ENCODE peak calls at places on chromosomes 7 and 10, in seven cellular contexts. One of them, this sample, is unnamed.

GRCh38 chr7:23680417-23681405 is 712 bp downstream of the FAM221A start:
- DNase-seq in neural crest cell: peak
- DNase-seq in fibroblast of mammary gland: peak
- DNase-seq in breast epithelium: peak
- DNase-seq in right lobe of liver: peak
- DNase-seq in pancreas: peak
- DNase-seq in GM12865: peak
- DNase-seq in this sample: no peak

GRCh38 chr10:61733358-61733940 is 70.7 kb downstream of the CABCOCO1 start:
- DNase-seq in neural crest cell: peak
- DNase-seq in fibroblast of mammary gland: peak
- DNase-seq in breast epithelium: no peak
- DNase-seq in right lobe of liver: no peak
- DNase-seq in pancreas: no peak
- DNase-seq in GM12865: peak
- DNase-seq in this sample: no peak

GRCh38 chr10:124367936-124368335 is 50.8 kb downstream of the OAT start:
- DNase-seq in neural crest cell: no peak
- DNase-seq in fibroblast of mammary gland: no peak
- DNase-seq in breast epithelium: no peak
- DNase-seq in right lobe of liver: no peak
- DNase-seq in pancreas: no peak
- DNase-seq in GM12865: no peak
- DNase-seq in this sample: no peak

GRCh38 chr10:11396311-11396960 is 215.0 kb downstream of the USP6NL start:
- DNase-seq in neural crest cell: no peak
- DNase-seq in fibroblast of mammary gland: no peak
- DNase-seq in breast epithelium: no peak
- DNase-seq in right lobe of liver: no peak
- DNase-seq in pancreas: no peak
- DNase-seq in GM12865: no peak
- DNase-seq in this sample: no peak

GRCh38 chr7:1068013-1068412 is 19.9 kb upstream of the GPER1 start:
- DNase-seq in neural crest cell: no peak
- DNase-seq in fibroblast of mammary gland: no peak
- DNase-seq in breast epithelium: no peak
- DNase-seq in right lobe of liver: no peak
- DNase-seq in pancreas: no peak
- DNase-seq in GM12865: no peak
- DNase-seq in this sample: no peak

GRCh38 chr10:6390213-6390612 is 187.5 kb downstream of the PFKFB3 start:
- DNase-seq in neural crest cell: no peak
- DNase-seq in fibroblast of mammary gland: no peak
- DNase-seq in breast epithelium: no peak
- DNase-seq in right lobe of liver: no peak
- DNase-seq in pancreas: no peak
- DNase-seq in GM12865: no peak
- DNase-seq in this sample: no peak

GRCh38 chr10:45375716-45376231 is 1.8 kb downstream of the ALOX5 start:
- DNase-seq in neural crest cell: no peak
- DNase-seq in fibroblast of mammary gland: no peak
- DNase-seq in breast epithelium: no peak
- DNase-seq in right lobe of liver: no peak
- DNase-seq in pancreas: no peak
- DNase-seq in GM12865: peak
- DNase-seq in this sample: no peak

GRCh38 chr7:138142583-138143201 is 66.4 kb downstream of the AKR1D1 start:
- DNase-seq in neural crest cell: no peak
- DNase-seq in fibroblast of mammary gland: no peak
- DNase-seq in breast epithelium: no peak
- DNase-seq in right lobe of liver: no peak
- DNase-seq in pancreas: no peak
- DNase-seq in GM12865: no peak
- DNase-seq in this sample: no peak

GRCh38 chr10:11670311-11670825 is 58.9 kb upstream of the USP6NL start:
- DNase-seq in neural crest cell: no peak
- DNase-seq in fibroblast of mammary gland: no peak
- DNase-seq in breast epithelium: no peak
- DNase-seq in right lobe of liver: no peak
- DNase-seq in pancreas: no peak
- DNase-seq in GM12865: no peak
- DNase-seq in this sample: no peak

GRCh38 chr10:369441-370221 is 234.4 kb downstream of the ZMYND11 start:
- DNase-seq in neural crest cell: no peak
- DNase-seq in fibroblast of mammary gland: peak
- DNase-seq in breast epithelium: no peak
- DNase-seq in right lobe of liver: no peak
- DNase-seq in pancreas: no peak
- DNase-seq in GM12865: no peak
- DNase-seq in this sample: no peak

GRCh38 chr10:83605783-83606182 is 533.5 kb upstream of the GHITM start:
- DNase-seq in neural crest cell: no peak
- DNase-seq in fibroblast of mammary gland: no peak
- DNase-seq in breast epithelium: no peak
- DNase-seq in right lobe of liver: no peak
- DNase-seq in pancreas: no peak
- DNase-seq in GM12865: no peak
- DNase-seq in this sample: no peak

GRCh38 chr7:11153694-11154093 is 180.0 kb downstream of the PHF14 start:
- DNase-seq in neural crest cell: no peak
- DNase-seq in fibroblast of mammary gland: no peak
- DNase-seq in breast epithelium: no peak
- DNase-seq in right lobe of liver: no peak
- DNase-seq in pancreas: no peak
- DNase-seq in GM12865: no peak
- DNase-seq in this sample: no peak
- TF ChIP-seq CTCF in neural crest cell: no peak
- TF ChIP-seq CTCF in fibroblast of mammary gland: no peak
- TF ChIP-seq CTCF in breast epithelium: no peak
- TF ChIP-seq CTCF in right lobe of liver: peak
- TF ChIP-seq CTCF in pancreas: no peak
- TF ChIP-seq CTCF in GM12865: no peak
- TF ChIP-seq CTCF in this sample: no peak

GRCh38 chr7:132542895-132543294 is 33.4 kb downstream of the PLXNA4 start:
- DNase-seq in neural crest cell: no peak
- DNase-seq in fibroblast of mammary gland: no peak
- DNase-seq in breast epithelium: no peak
- DNase-seq in right lobe of liver: no peak
- DNase-seq in pancreas: no peak
- DNase-seq in GM12865: no peak
- DNase-seq in this sample: no peak

GRCh38 chr7:132544025-132544424 is 32.2 kb downstream of the PLXNA4 start:
- DNase-seq in neural crest cell: no peak
- DNase-seq in fibroblast of mammary gland: no peak
- DNase-seq in breast epithelium: no peak
- DNase-seq in right lobe of liver: no peak
- DNase-seq in pancreas: no peak
- DNase-seq in GM12865: no peak
- DNase-seq in this sample: no peak

GRCh38 chr7:132544999-132545398 is 31.3 kb downstream of the PLXNA4 start:
- DNase-seq in neural crest cell: no peak
- DNase-seq in fibroblast of mammary gland: no peak
- DNase-seq in breast epithelium: no peak
- DNase-seq in right lobe of liver: no peak
- DNase-seq in pancreas: no peak
- DNase-seq in GM12865: no peak
- DNase-seq in this sample: no peak

GRCh38 chr7:132545756-132546155 is 30.5 kb downstream of the PLXNA4 start:
- DNase-seq in neural crest cell: no peak
- DNase-seq in fibroblast of mammary gland: peak
- DNase-seq in breast epithelium: no peak
- DNase-seq in right lobe of liver: no peak
- DNase-seq in pancreas: no peak
- DNase-seq in GM12865: no peak
- DNase-seq in this sample: no peak

DNA sequence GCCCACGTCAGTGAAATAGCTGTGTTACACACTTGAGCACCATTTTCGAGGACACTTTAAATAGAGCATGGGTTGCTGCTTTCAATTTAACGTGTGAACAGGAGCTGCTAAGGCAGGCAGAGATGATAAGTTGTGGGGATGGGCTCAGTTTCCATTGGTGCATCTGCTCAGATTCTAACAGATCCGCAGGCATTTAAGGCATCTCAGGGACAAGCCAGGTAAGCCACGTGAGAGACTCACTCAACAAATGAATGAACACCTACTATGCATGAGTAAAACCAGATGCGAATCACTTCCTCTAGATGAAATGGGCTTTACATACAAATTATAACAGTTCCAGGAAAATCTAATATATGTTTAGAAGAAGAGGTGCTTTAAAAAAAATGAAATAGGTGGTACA is 34.6 kb downstream of the PLXNA4 start:
- DNase-seq in neural crest cell: no peak
- DNase-seq in fibroblast of mammary gland: no peak
- DNase-seq in breast epithelium: no peak
- DNase-seq in right lobe of liver: no peak
- DNase-seq in pancreas: no peak
- DNase-seq in GM12865: no peak
- DNase-seq in this sample: no peak
- TF ChIP-seq CTCF in neural crest cell: no peak
- TF ChIP-seq CTCF in fibroblast of mammary gland: no peak
- TF ChIP-seq CTCF in breast epithelium: no peak
- TF ChIP-seq CTCF in right lobe of liver: no peak
- TF ChIP-seq CTCF in pancreas: no peak
- TF ChIP-seq CTCF in GM12865: no peak
- TF ChIP-seq CTCF in this sample: no peak

GRCh38 chr10:104577171-104577570 is 63.9 kb upstream of the SORCS3 start:
- DNase-seq in neural crest cell: no peak
- DNase-seq in fibroblast of mammary gland: no peak
- DNase-seq in breast epithelium: no peak
- DNase-seq in right lobe of liver: no peak
- DNase-seq in pancreas: no peak
- DNase-seq in GM12865: no peak
- DNase-seq in this sample: no peak

GRCh38 chr10:104580321-104580720 is 60.8 kb upstream of the SORCS3 start:
- DNase-seq in neural crest cell: no peak
- DNase-seq in fibroblast of mammary gland: peak
- DNase-seq in breast epithelium: no peak
- DNase-seq in right lobe of liver: no peak
- DNase-seq in pancreas: no peak
- DNase-seq in GM12865: no peak
- DNase-seq in this sample: no peak

GRCh38 chr10:104576611-104577010 is 64.5 kb upstream of the SORCS3 start:
- DNase-seq in neural crest cell: no peak
- DNase-seq in fibroblast of mammary gland: no peak
- DNase-seq in breast epithelium: no peak
- DNase-seq in right lobe of liver: no peak
- DNase-seq in pancreas: no peak
- DNase-seq in GM12865: no peak
- DNase-seq in this sample: no peak

GRCh38 chr10:104580774-104581675 is 60.1 kb upstream of the SORCS3 start:
- DNase-seq in neural crest cell: peak
- DNase-seq in fibroblast of mammary gland: peak
- DNase-seq in breast epithelium: peak
- DNase-seq in right lobe of liver: peak
- DNase-seq in pancreas: peak
- DNase-seq in GM12865: peak
- DNase-seq in this sample: peak

GRCh38 chr10:104577861-104578480 is 63.1 kb upstream of the SORCS3 start:
- DNase-seq in neural crest cell: no peak
- DNase-seq in fibroblast of mammary gland: no peak
- DNase-seq in breast epithelium: no peak
- DNase-seq in right lobe of liver: no peak
- DNase-seq in pancreas: no peak
- DNase-seq in GM12865: no peak
- DNase-seq in this sample: no peak
- TF ChIP-seq CTCF in neural crest cell: no peak
- TF ChIP-seq CTCF in fibroblast of mammary gland: no peak
- TF ChIP-seq CTCF in breast epithelium: no peak
- TF ChIP-seq CTCF in right lobe of liver: no peak
- TF ChIP-seq CTCF in pancreas: no peak
- TF ChIP-seq CTCF in GM12865: no peak
- TF ChIP-seq CTCF in this sample: no peak

DNA sequence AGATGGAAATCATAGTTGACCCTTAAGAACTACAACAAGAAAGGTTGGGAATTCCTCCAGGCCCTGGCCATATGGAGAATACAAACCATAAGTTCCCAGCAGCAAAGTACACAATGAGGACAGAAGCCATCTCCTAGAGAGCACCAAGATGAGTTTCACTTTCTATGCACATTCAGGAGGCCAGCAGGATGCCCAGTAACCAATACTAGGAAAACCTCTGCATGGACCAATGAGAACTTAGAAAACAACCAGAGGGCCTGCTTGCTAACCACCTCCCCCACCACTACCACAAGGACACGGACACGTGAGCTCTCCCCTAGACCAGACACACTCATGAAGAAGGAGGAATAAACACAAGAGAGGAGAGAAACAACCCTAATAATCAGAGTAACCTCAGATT is 56.3 kb downstream of the IFIT5 start:
- DNase-seq in neural crest cell: no peak
- DNase-seq in fibroblast of mammary gland: no peak
- DNase-seq in breast epithelium: no peak
- DNase-seq in right lobe of liver: no peak
- DNase-seq in pancreas: no peak
- DNase-seq in GM12865: no peak
- DNase-seq in this sample: no peak
- TF ChIP-seq CTCF in neural crest cell: no peak
- TF ChIP-seq CTCF in fibroblast of mammary gland: no peak
- TF ChIP-seq CTCF in breast epithelium: no peak
- TF ChIP-seq CTCF in right lobe of liver: no peak
- TF ChIP-seq CTCF in pancreas: no peak
- TF ChIP-seq CTCF in GM12865: no peak
- TF ChIP-seq CTCF in this sample: no peak

GRCh38 chr7:40470817-40471216 is 336.0 kb downstream of the SUGCT start:
- DNase-seq in neural crest cell: no peak
- DNase-seq in fibroblast of mammary gland: no peak
- DNase-seq in breast epithelium: no peak
- DNase-seq in right lobe of liver: no peak
- DNase-seq in pancreas: no peak
- DNase-seq in GM12865: no peak
- DNase-seq in this sample: no peak

GRCh38 chr7:40474790-40475680 is 340.2 kb downstream of the SUGCT start:
- DNase-seq in neural crest cell: no peak
- DNase-seq in fibroblast of mammary gland: no peak
- DNase-seq in breast epithelium: no peak
- DNase-seq in right lobe of liver: no peak
- DNase-seq in pancreas: no peak
- DNase-seq in GM12865: peak
- DNase-seq in this sample: no peak

GRCh38 chr7:40471891-40472290 is 337.1 kb downstream of the SUGCT start:
- DNase-seq in neural crest cell: no peak
- DNase-seq in fibroblast of mammary gland: no peak
- DNase-seq in breast epithelium: no peak
- DNase-seq in right lobe of liver: no peak
- DNase-seq in pancreas: no peak
- DNase-seq in GM12865: no peak
- DNase-seq in this sample: no peak

GRCh38 chr7:40477094-40477493 is 342.3 kb downstream of the SUGCT start:
- DNase-seq in neural crest cell: no peak
- DNase-seq in fibroblast of mammary gland: no peak
- DNase-seq in breast epithelium: no peak
- DNase-seq in right lobe of liver: no peak
- DNase-seq in pancreas: no peak
- DNase-seq in GM12865: no peak
- DNase-seq in this sample: no peak

GRCh38 chr7:40475681-40475982 is 340.8 kb downstream of the SUGCT start:
- DNase-seq in neural crest cell: no peak
- DNase-seq in fibroblast of mammary gland: no peak
- DNase-seq in breast epithelium: no peak
- DNase-seq in right lobe of liver: no peak
- DNase-seq in pancreas: no peak
- DNase-seq in GM12865: no peak
- DNase-seq in this sample: no peak
- TF ChIP-seq CTCF in neural crest cell: no peak
- TF ChIP-seq CTCF in fibroblast of mammary gland: no peak
- TF ChIP-seq CTCF in breast epithelium: no peak
- TF ChIP-seq CTCF in right lobe of liver: no peak
- TF ChIP-seq CTCF in pancreas: no peak
- TF ChIP-seq CTCF in GM12865: no peak
- TF ChIP-seq CTCF in this sample: no peak

GRCh38 chr10:90787906-90788491 is 69.8 kb downstream of the HTR7 start:
- DNase-seq in neural crest cell: peak
- DNase-seq in fibroblast of mammary gland: peak
- DNase-seq in breast epithelium: no peak
- DNase-seq in right lobe of liver: no peak
- DNase-seq in pancreas: no peak
- DNase-seq in GM12865: peak
- DNase-seq in this sample: no peak
- TF ChIP-seq CTCF in neural crest cell: peak
- TF ChIP-seq CTCF in fibroblast of mammary gland: peak
- TF ChIP-seq CTCF in breast epithelium: no peak
- TF ChIP-seq CTCF in right lobe of liver: peak
- TF ChIP-seq CTCF in pancreas: peak
- TF ChIP-seq CTCF in GM12865: peak
- TF ChIP-seq CTCF in this sample: peak

This sample was measured in omental fat pad.